ENCODE peak calls at places on chromosome X, in eight cellular contexts. T, Z, H, E, M, P, K and F are unnamed samples.
A peak's percentile ranks its signal among the peaks of the same experiment; 100 is the strongest.

GRCh38 chrX:34371740-34372139 is 239.6 kb upstream of the FAM47A start:
- DNase-seq in P (no peak), H (no peak), Z (no peak), K (no peak), E (no peak), T (no peak), M (no peak), F (no peak)

GRCh38 chrX:5474282-5474681 is 754.4 kb downstream of the NLGN4X start:
- DNase-seq in H (no peak), M (no peak), P (no peak), E (no peak), Z (no peak), T (no peak), K (no peak), F (no peak)

GRCh38 chrX:155997436-155997835 is at the start of gene IL9R:
- DNase-seq in M (no peak), Z (peak; percentile 19), K (no peak), E (no peak), T (no peak), P (no peak), H (no peak), F (no peak)

GRCh38 chrX:100911731-100912130 is 17.0 kb downstream of the XKRX start:
- DNase-seq in K (no peak), M (no peak), T (no peak), Z (no peak), H (no peak), P (no peak), E (no peak), F (no peak)

GRCh38 chrX:40154229-40154852 is 56.6 kb upstream of the BCOR start:
- DNase-seq in T (peak; percentile 71), Z (peak; percentile 32), E (no peak), K (peak; percentile 39), P (no peak), H (no peak), M (peak; percentile 60), F (peak; percentile 60)

GRCh38 chrX:100413231-100413630 is 3.2 kb upstream of the PCDH19 start:
- DNase-seq in M (no peak), H (peak; percentile 12), K (no peak), E (peak; percentile 33), Z (peak; percentile 31), P (no peak), T (no peak), F (peak; percentile 45)

GRCh38 chrX:153870288-153870690 is 15.7 kb downstream of the L1CAM start:
- DNase-seq in P (no peak), E (no peak), T (peak; percentile 48), H (no peak), K (no peak), M (no peak), Z (no peak), F (no peak)

GRCh38 chrX:64097891-64098290 is 107.6 kb downstream of the AMER1 start:
- DNase-seq in K (no peak), T (no peak), H (no peak), P (no peak), M (no peak), Z (no peak), E (no peak), F (no peak)

GRCh38 chrX:39802354-39802753 is 295.4 kb downstream of the BCOR start:
- DNase-seq in M (no peak), K (no peak), H (no peak), P (no peak), T (no peak), Z (no peak), E (no peak), F (no peak)

GRCh38 chrX:120302434-120302833 is 8.8 kb downstream of the TMEM255A start:
- DNase-seq in H (no peak), K (no peak), M (no peak), T (no peak), P (no peak), Z (no peak), E (peak; percentile 37), F (no peak)

GRCh38 chrX:110327336-110327735 is 9.5 kb upstream of the AMMECR1 start:
- DNase-seq in E (no peak), K (no peak), H (no peak), T (no peak), M (no peak), Z (no peak), P (no peak), F (peak; percentile 5)

GRCh38 chrX:10811093-10811492 is 190.7 kb upstream of the MID1 start:
- DNase-seq in H (no peak), Z (no peak), K (no peak), P (no peak), M (no peak), E (no peak), T (no peak), F (no peak)

GRCh38 chrX:46326161-46326560 is 219.1 kb downstream of the ZNF674 start:
- DNase-seq in M (no peak), T (no peak), H (no peak), P (no peak), E (no peak), K (no peak), Z (no peak), F (no peak)

GRCh38 chrX:46328133-46328532 is 217.1 kb downstream of the ZNF674 start:
- DNase-seq in P (no peak), M (no peak), T (no peak), K (no peak), Z (no peak), H (no peak), E (no peak), F (no peak)

GRCh38 chrX:46325312-46325877 is 219.8 kb downstream of the ZNF674 start:
- DNase-seq in K (no peak), P (no peak), E (no peak), Z (no peak), T (no peak), M (no peak), H (no peak), F (no peak)

GRCh38 chrX:46330513-46330912 is 214.7 kb downstream of the ZNF674 start:
- DNase-seq in M (no peak), H (no peak), E (no peak), Z (no peak), P (no peak), K (no peak), T (no peak), F (no peak)

DNA sequence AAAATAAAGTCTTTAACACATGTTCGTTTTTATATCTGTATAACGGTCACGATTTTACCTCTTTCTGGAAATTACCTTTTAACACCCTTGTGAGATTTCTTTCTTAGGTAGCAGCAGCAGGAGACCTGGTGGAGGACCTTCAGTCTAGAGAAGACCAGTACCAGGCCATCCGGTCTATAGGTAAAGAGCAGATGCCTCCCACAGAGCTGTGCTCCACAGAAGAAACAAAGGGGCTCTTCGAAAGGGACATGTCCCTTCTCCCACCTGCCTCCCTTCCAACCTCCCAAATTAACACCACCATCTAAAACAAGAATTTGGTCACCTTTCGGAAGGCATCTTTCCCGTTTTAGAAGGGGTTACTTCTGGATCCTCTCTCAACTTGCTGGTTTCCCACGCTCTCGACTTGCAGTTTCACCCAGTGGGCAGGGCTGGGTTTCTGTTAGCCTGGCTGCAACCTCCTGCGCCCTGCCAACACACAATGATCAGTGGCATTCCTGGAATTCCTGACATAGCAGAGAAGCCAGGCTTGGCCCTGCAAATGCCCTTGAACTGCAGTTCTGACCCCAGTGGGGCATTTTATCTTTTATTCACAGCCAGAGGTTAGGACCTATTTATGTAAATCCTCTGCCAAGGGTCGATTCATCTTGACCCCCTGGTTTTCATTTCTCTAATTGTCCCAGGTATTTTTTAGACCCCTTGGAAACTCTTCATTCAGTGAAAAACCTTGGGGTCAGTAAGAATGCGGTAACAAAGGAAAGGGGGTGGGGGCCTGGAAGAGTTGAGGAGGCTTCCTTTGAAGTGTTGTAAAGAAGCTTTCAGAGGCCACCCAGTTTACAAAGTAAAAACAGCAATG is 217.8 kb downstream of the ZNF674 start:
- DNase-seq in Z (no peak), K (no peak), M (peak; percentile 25), T (no peak), H (no peak), E (peak; percentile 31), P (peak; percentile 15), F (no peak)
- TF ChIP-seq POLR2A in Z (no peak), K (no peak), M (no peak), T (no peak), H (no peak), E (no peak), P (no peak), F (no peak)

GRCh38 chrX:129905787-129906580 is at the start of gene UTP14A:
- DNase-seq in K (peak; percentile 85), T (peak; percentile 95), E (peak; percentile 90), M (peak; percentile 88), H (peak; percentile 80), P (peak; percentile 85), Z (peak; percentile 91), F (peak; percentile 94)
- TF ChIP-seq POLR2A in K (peak; percentile 39), T (no peak), E (peak; percentile 36), M (peak; percentile 26), H (peak; percentile 20), P (no peak), Z (peak; percentile 92), F (peak; percentile 71)

DNA sequence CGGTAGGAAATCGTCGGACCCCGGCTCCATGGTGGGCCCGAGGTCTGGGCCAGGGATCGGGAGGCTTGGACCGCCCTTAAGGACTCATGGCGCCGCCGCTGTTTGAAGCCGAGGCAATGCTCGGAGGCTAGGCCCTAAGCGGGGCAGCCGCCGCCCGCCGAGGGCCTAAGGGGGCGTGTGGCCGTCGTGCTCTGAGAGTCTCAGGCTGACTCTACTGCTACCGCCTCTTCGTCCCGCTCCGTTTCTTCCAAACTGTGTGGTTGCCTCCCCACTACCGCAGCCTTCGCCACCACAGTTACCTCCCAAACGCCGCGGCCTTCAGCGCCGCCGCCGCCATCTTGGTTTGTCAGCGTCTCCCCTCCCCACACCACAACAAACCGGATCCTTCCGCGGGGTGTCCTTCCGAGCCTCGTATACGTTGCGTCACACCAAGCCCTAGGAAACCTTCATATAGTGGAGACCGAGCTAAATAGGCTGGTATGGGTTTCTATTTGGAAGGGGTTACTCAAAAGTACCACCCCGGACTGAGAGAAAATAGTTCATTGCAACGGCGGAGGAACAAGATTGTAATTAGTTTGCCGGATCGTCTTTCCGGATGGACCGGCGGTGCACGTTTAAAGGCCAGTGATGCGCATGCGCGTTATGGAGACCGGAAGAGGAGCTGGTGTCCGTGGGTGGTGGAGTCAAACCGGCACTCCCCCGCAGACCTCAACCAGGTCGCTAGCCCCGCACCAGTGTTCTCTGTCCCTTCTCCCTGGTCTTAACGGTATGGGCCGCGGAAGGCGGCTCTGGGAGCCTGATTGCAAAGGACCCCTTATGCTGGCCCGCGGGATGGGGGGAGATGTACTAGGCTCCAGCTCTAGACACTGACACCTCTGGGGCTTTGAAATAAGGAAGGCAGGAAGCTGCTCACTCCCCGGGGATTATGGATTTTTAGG is at the start of gene KDM5C:
- DNase-seq in T (peak; percentile 98), E (peak; percentile 95), H (peak; percentile 83), M (peak; percentile 88), P (peak; percentile 77), Z (peak; percentile 95), K (peak; percentile 91), F (peak; percentile 94)
- TF ChIP-seq POLR2A in T (peak; percentile 27), E (peak; percentile 72), H (peak; percentile 30), M (peak; percentile 38), P (no peak), Z (peak; percentile 90), K (peak; percentile 49), F (peak; percentile 77)

DNA sequence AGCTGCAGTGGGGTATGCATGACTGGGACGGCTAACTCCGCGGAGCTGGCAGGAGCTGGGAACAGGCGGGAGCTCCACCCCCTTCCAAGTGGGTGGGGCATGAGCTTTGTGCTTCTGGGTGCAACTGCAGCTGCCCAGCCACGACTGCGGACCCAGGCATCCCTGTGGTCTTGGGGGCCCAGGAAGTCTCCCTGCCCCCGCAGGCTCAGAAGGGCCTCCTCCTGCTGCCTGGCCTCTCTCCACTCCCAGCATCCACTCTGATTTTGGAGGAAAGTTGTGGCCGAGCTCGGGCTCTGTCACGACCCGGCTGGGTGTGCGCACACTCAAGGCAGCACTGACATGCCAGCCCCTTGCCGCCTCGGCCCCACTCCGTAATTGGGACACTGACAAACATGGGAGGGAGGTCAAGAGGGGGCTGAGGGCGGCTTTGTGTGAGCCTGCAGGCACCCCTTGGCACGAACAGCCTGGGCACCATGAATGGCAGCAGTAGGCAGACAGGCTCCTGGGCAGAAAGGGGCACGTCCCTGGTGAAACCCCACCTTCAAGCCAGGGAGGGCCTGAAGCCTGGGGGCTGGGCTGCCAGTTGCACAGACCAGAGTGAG is 822.6 kb downstream of the GLUD2 start:
- DNase-seq in P (no peak), K (no peak), H (no peak), T (no peak), E (no peak), M (no peak), Z (no peak), F (no peak)
- TF ChIP-seq POLR2A in P (no peak), K (no peak), H (no peak), T (no peak), E (no peak), M (no peak), Z (no peak), F (no peak)